ENCODE peak calls at places on chromosome 6, in four cellular contexts. One of them, this sample, is unnamed.

GRCh38 chr6:17729223-17730077 is 22.7 kb upstream of the NUP153 start:
- DNase-seq in occipital lobe: no peak
- DNase-seq in head of caudate nucleus: no peak
- DNase-seq in fibroblast of pulmonary artery: no peak
- DNase-seq in this sample: no peak

GRCh38 chr6:143823463-143824006 is 19.6 kb upstream of the LTV1 start:
- DNase-seq in occipital lobe: no peak
- DNase-seq in head of caudate nucleus: no peak
- DNase-seq in fibroblast of pulmonary artery: peak; percentile 17
- DNase-seq in this sample: no peak

GRCh38 chr6:128507337-128508310 is 12.8 kb downstream of the PTPRK start:
- DNase-seq in occipital lobe: no peak
- DNase-seq in head of caudate nucleus: no peak
- DNase-seq in fibroblast of pulmonary artery: no peak
- DNase-seq in this sample: no peak

GRCh38 chr6:30818426-30818841 is 65.9 kb upstream of the DDR1 start:
- DNase-seq in occipital lobe: no peak
- DNase-seq in head of caudate nucleus: no peak
- DNase-seq in fibroblast of pulmonary artery: peak; percentile 93
- DNase-seq in this sample: no peak

GRCh38 chr6:151675746-151676459 is 131.6 kb upstream of the ESR1 start:
- DNase-seq in occipital lobe: no peak
- DNase-seq in head of caudate nucleus: no peak
- DNase-seq in fibroblast of pulmonary artery: peak; percentile 51
- DNase-seq in this sample: peak; percentile 30

GRCh38 chr6:137217801-137218472 is 1.2 kb downstream of the IFNGR1 start:
- DNase-seq in occipital lobe: no peak
- DNase-seq in head of caudate nucleus: no peak
- DNase-seq in fibroblast of pulmonary artery: peak; percentile 42
- DNase-seq in this sample: no peak

GRCh38 chr6:53718597-53719460 is 53.3 kb upstream of the KLHL31 start:
- DNase-seq in occipital lobe: peak; percentile 2
- DNase-seq in head of caudate nucleus: peak; percentile 36
- DNase-seq in fibroblast of pulmonary artery: peak; percentile 72
- DNase-seq in this sample: peak; percentile 36

GRCh38 chr6:6781172-6781876 is 192.8 kb downstream of the LY86 start:
- DNase-seq in occipital lobe: no peak
- DNase-seq in head of caudate nucleus: no peak
- DNase-seq in fibroblast of pulmonary artery: peak; percentile 86
- DNase-seq in this sample: no peak

GRCh38 chr6:33204415-33205171 is at the start of gene HSD17B8:
- DNase-seq in occipital lobe: peak; percentile 87
- DNase-seq in head of caudate nucleus: peak; percentile 98
- DNase-seq in fibroblast of pulmonary artery: peak; percentile 88
- DNase-seq in this sample: peak; percentile 98

GRCh38 chr6:71228461-71229041 is 60.1 kb upstream of the OGFRL1 start:
- DNase-seq in occipital lobe: no peak
- DNase-seq in head of caudate nucleus: no peak
- DNase-seq in fibroblast of pulmonary artery: peak; percentile 28
- DNase-seq in this sample: no peak

GRCh38 chr6:111057074-111057752 is 30.1 kb upstream of the SLC16A10 start:
- DNase-seq in occipital lobe: no peak
- DNase-seq in head of caudate nucleus: no peak
- DNase-seq in fibroblast of pulmonary artery: peak; percentile 63
- DNase-seq in this sample: peak; percentile 34

GRCh38 chr6:154703094-154703493 is 30.1 kb upstream of the SCAF8 start:
- DNase-seq in occipital lobe: no peak
- DNase-seq in head of caudate nucleus: no peak
- DNase-seq in fibroblast of pulmonary artery: no peak
- DNase-seq in this sample: no peak

GRCh38 chr6:47132724-47133123 is 90.6 kb upstream of the ADGRF1 start:
- DNase-seq in occipital lobe: no peak
- DNase-seq in head of caudate nucleus: no peak
- DNase-seq in fibroblast of pulmonary artery: no peak
- DNase-seq in this sample: no peak

GRCh38 chr6:9789201-9789600 is 625.7 kb downstream of the TFAP2A start:
- DNase-seq in occipital lobe: no peak
- DNase-seq in head of caudate nucleus: no peak
- DNase-seq in fibroblast of pulmonary artery: peak; percentile 7
- DNase-seq in this sample: no peak

GRCh38 chr6:107624541-107624940 is 134.6 kb downstream of the SOBP start:
- DNase-seq in occipital lobe: no peak
- DNase-seq in head of caudate nucleus: no peak
- DNase-seq in fibroblast of pulmonary artery: no peak
- DNase-seq in this sample: no peak

GRCh38 chr6:44665143-44665542 is 277.6 kb downstream of the CDC5L start:
- DNase-seq in occipital lobe: no peak
- DNase-seq in head of caudate nucleus: no peak
- DNase-seq in fibroblast of pulmonary artery: no peak
- DNase-seq in this sample: no peak

GRCh38 chr6:112522600-112522999 is 175.5 kb downstream of the RFPL4B start:
- DNase-seq in occipital lobe: no peak
- DNase-seq in head of caudate nucleus: no peak
- DNase-seq in fibroblast of pulmonary artery: peak; percentile 0
- DNase-seq in this sample: no peak

This sample was measured in BE2C.